ENCODE peak calls at places on chromosomes 16 and 17, in eight cellular contexts. V is mammary epithelial cell; B is DND-41; L is left ventricle myocardium inferior; M is fibroblast of lung; R is thoracic aorta; G is CD4-positive, alpha-beta memory T cell; P is colonic mucosa. H is an unnamed sample.

GRCh38 chr16:66480265-66481080 is 53.4 kb downstream of the BEAN1 start:
- DNase-seq in V (peak; percentile 21), B (no peak), L (no peak), M (no peak), R (no peak), G (no peak), P (no peak), H (peak; percentile 34)

GRCh38 chr17:50833396-50834125 is 1.8 kb upstream of the WFIKKN2 start:
- DNase-seq in V (no peak), B (no peak), L (no peak), M (no peak), R (no peak), G (no peak), P (no peak), H (no peak)

GRCh38 chr16:28482026-28482425 is 9.8 kb downstream of the CLN3 start:
- DNase-seq in V (no peak), B (no peak), L (no peak), M (no peak), R (no peak), G (no peak), P (no peak), H (no peak)

GRCh38 chr16:81172769-81173658 is 65.5 kb upstream of the BCO1 start:
- DNase-seq in V (no peak), B (no peak), L (no peak), M (no peak), R (no peak), G (no peak), P (no peak), H (no peak)

GRCh38 chr16:57624044-57624688 is 4.3 kb upstream of the ADGRG1 start:
- DNase-seq in V (peak; percentile 61), B (no peak), L (no peak), M (peak; percentile 65), R (no peak), G (no peak), P (no peak), H (no peak)

GRCh38 chr16:88303890-88304819 is 78.6 kb upstream of the ZNF469 start:
- DNase-seq in V (peak; percentile 65), B (no peak), L (no peak), M (peak; percentile 98), R (no peak), G (no peak), P (no peak), H (peak; percentile 96)

GRCh38 chr17:48498168-48498840 is 32.5 kb downstream of the HOXB1 start:
- DNase-seq in V (no peak), B (no peak), L (no peak), M (no peak), R (no peak), G (no peak), P (no peak), H (no peak)

GRCh38 chr17:179721-180379 is 1.6 kb downstream of the DOC2B start:
- DNase-seq in V (no peak), B (no peak), L (no peak), M (no peak), R (no peak), G (no peak), P (no peak), H (no peak)

GRCh38 chr16:29900888-29901606 is 759 bp downstream of the ASPHD1 start:
- DNase-seq in V (no peak), B (no peak), L (no peak), M (no peak), R (no peak), G (no peak), P (no peak), H (no peak)

GRCh38 chr16:73191111-73192046 is 143.5 kb upstream of the ZFHX3 start:
- DNase-seq in V (no peak), B (no peak), L (no peak), M (no peak), R (no peak), G (no peak), P (no peak), H (no peak)

GRCh38 chr16:88988980-88989791 is 12.2 kb upstream of the CBFA2T3 start:
- DNase-seq in V (no peak), B (no peak), L (no peak), M (no peak), R (no peak), G (no peak), P (no peak), H (no peak)

GRCh38 chr17:45146616-45147101 is 1.6 kb upstream of the HEXIM1 start:
- DNase-seq in V (peak; percentile 58), B (no peak), L (no peak), M (peak; percentile 95), R (no peak), G (no peak), P (peak; percentile 81), H (no peak)

GRCh38 chr16:81586421-81586820 is 141.8 kb downstream of the CMIP start:
- DNase-seq in V (peak; percentile 65), B (no peak), L (no peak), M (peak; percentile 58), R (no peak), G (no peak), P (no peak), H (peak; percentile 54)

GRCh38 chr16:11097094-11097781 is 152.9 kb downstream of the CLEC16A start:
- DNase-seq in V (no peak), B (no peak), L (no peak), M (no peak), R (no peak), G (no peak), P (no peak), H (no peak)

GRCh38 chr16:84503751-84504395 is 586 bp downstream of the MEAK7 start:
- DNase-seq in V (peak; percentile 47), B (no peak), L (peak; percentile 15), M (peak; percentile 56), R (no peak), G (peak; percentile 64), P (no peak), H (peak; percentile 61)

GRCh38 chr17:74744714-74745547 is 3.5 kb upstream of the NHERF1 start:
- DNase-seq in V (peak; percentile 51), B (peak; percentile 74), L (peak; percentile 89), M (peak; percentile 21), R (peak; percentile 63), G (peak; percentile 82), P (peak; percentile 94), H (peak; percentile 89)
- H3K4me1 ChIP-seq in V (peaks cover 4% of the 10 kb centered on the region), B (peaks cover 68% of the 10 kb centered on the region), L (peaks cover 57% of the 10 kb centered on the region), M (peaks cover 8% of the 10 kb centered on the region), R (peaks cover 6% of the 10 kb centered on the region), G (peaks cover 80% of the 10 kb centered on the region), P (peaks cover 9% of the 10 kb centered on the region), H (peaks cover 56% of the 10 kb centered on the region)

DNA sequence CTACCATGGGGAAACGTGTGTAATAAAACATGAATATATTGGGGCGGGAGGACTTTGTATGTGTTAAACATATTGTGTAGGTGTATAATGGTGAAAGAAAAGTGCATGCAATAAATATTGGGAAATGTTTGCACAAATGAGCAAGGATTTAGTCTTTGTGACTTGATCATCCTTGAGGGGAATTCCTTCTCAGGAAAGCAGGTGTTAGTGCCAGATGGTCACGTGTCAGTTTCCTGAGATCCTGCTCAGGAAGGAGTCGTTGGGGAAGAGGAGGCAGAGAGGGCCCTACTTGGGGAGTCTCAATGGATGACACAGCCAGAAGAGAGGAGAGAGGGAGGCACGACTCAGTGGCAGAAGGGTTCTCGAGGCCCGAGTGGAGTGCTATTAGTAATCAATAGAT is 53.2 kb downstream of the MSI2 start:
- DNase-seq in V (peak; percentile 34), B (no peak), L (no peak), M (no peak), R (no peak), G (no peak), P (no peak), H (no peak)
- H3K4me1 ChIP-seq in V (peaks cover 16% of the 10 kb centered on the region), B (peaks cover 14% of the 10 kb centered on the region), L (peaks cover 33% of the 10 kb centered on the region), M (no peaks in the 10 kb centered on the region), R (no peaks in the 10 kb centered on the region), G (no peaks in the 10 kb centered on the region), P (no peaks in the 10 kb centered on the region), H (no peaks in the 10 kb centered on the region)

GRCh38 chr17:46193246-46193625 is at the start of gene KANSL1:
- DNase-seq in V (peak; percentile 78), B (peak; percentile 90), L (peak; percentile 86), M (peak; percentile 90), R (peak; percentile 41), G (peak; percentile 92), P (peak; percentile 92), H (peak; percentile 95)

GRCh38 chr17:46191332-46192210 is 1.7 kb downstream of the KANSL1 start:
- DNase-seq in V (peak; percentile 29), B (peak; percentile 44), L (no peak), M (peak; percentile 35), R (no peak), G (peak; percentile 54), P (peak; percentile 75), H (peak; percentile 59)

GRCh38 chr17:46192484-46193245 is 564 bp downstream of the KANSL1 start:
- DNase-seq in V (peak; percentile 50), B (peak; percentile 77), L (peak; percentile 69), M (peak; percentile 72), R (peak; percentile 14), G (peak; percentile 74), P (peak; percentile 75), H (peak; percentile 78)

GRCh38 chr17:46192211-46192483 is 1.1 kb downstream of the KANSL1 start:
- DNase-seq in V (no peak), B (no peak), L (no peak), M (no peak), R (no peak), G (no peak), P (no peak), H (no peak)

GRCh38 chr17:46190763-46191162 is 2.5 kb downstream of the KANSL1 start:
- DNase-seq in V (no peak), B (no peak), L (no peak), M (peak; percentile 47), R (no peak), G (no peak), P (no peak), H (no peak)
- H3K4me1 ChIP-seq in V (peaks cover 24% of the 10 kb centered on the region), B (peaks cover 66% of the 10 kb centered on the region), L (peaks cover 86% of the 10 kb centered on the region), M (peaks cover 11% of the 10 kb centered on the region), R (peaks cover 45% of the 10 kb centered on the region), G (peaks cover 72% of the 10 kb centered on the region), P (peaks cover 38% of the 10 kb centered on the region), H (peaks cover 27% of the 10 kb centered on the region)

GRCh38 chr17:1793447-1793806 is 31.6 kb downstream of the SERPINF1 start:
- DNase-seq in V (peak; percentile 88), B (no peak), L (no peak), M (peak; percentile 34), R (no peak), G (no peak), P (no peak), H (no peak)

GRCh38 chr17:1796800-1797199 is 32.9 kb downstream of the SMYD4 start:
- DNase-seq in V (no peak), B (no peak), L (no peak), M (no peak), R (no peak), G (no peak), P (no peak), H (no peak)

GRCh38 chr17:1797323-1797722 is 32.4 kb downstream of the SMYD4 start:
- DNase-seq in V (no peak), B (no peak), L (peak; percentile 45), M (no peak), R (no peak), G (no peak), P (no peak), H (no peak)

GRCh38 chr17:1789936-1790335 is 28.1 kb downstream of the SERPINF1 start:
- DNase-seq in V (no peak), B (no peak), L (no peak), M (no peak), R (no peak), G (no peak), P (no peak), H (no peak)

GRCh38 chr17:1792495-1793446 is 30.9 kb downstream of the SERPINF1 start:
- DNase-seq in V (no peak), B (no peak), L (no peak), M (no peak), R (no peak), G (no peak), P (no peak), H (no peak)
- H3K4me1 ChIP-seq in V (peaks cover 17% of the 10 kb centered on the region), B (no peaks in the 10 kb centered on the region), L (peaks cover 41% of the 10 kb centered on the region), M (peaks cover 1% of the 10 kb centered on the region), R (peaks cover 17% of the 10 kb centered on the region), G (no peaks in the 10 kb centered on the region), P (no peaks in the 10 kb centered on the region), H (peaks cover 3% of the 10 kb centered on the region)

H was measured in SJSA1.